ENCODE peak calls at places on chromosome 2, in four cellular contexts. A, Z, E and P are unnamed samples.
A peak's percentile ranks its signal among the peaks of the same experiment; 100 is the strongest.

GRCh38 chr2:226782092-226782713 is 17.4 kb downstream of the IRS1 start:
- DNase-seq in A (no peak), Z (no peak), E (no peak), P (no peak)

GRCh38 chr2:15667579-15668556 is 76.2 kb downstream of the DDX1 start:
- DNase-seq in A (peak; percentile 53), Z (no peak), E (no peak), P (no peak)

GRCh38 chr2:132448771-132449170 is 32.2 kb downstream of the GPR39 start:
- DNase-seq in A (no peak), Z (no peak), E (peak; percentile 65), P (no peak)

GRCh38 chr2:160305081-160305750 is 105.1 kb upstream of the ITGB6 start:
- DNase-seq in A (peak; percentile 91), Z (no peak), E (no peak), P (no peak)

GRCh38 chr2:74679615-74680014 is 25.6 kb downstream of the SEMA4F start:
- DNase-seq in A (no peak), Z (no peak), E (no peak), P (peak; percentile 66)

GRCh38 chr2:74863802-74864248 is 29.9 kb downstream of the HK2 start:
- DNase-seq in A (no peak), Z (no peak), E (no peak), P (no peak)

GRCh38 chr2:177332041-177332991 is 60.3 kb upstream of the AGPS start:
- DNase-seq in A (peak; percentile 55), Z (peak; percentile 43), E (peak; percentile 80), P (no peak)

GRCh38 chr2:84832772-84833461 is 48.0 kb downstream of the TRABD2A start:
- DNase-seq in A (no peak), Z (peak; percentile 57), E (peak; percentile 21), P (no peak)

GRCh38 chr2:18559531-18559930 is 922 bp downstream of the RDH14 start:
- DNase-seq in A (no peak), Z (no peak), E (no peak), P (no peak)

GRCh38 chr2:64329848-64330247 is 124.1 kb upstream of the LGALSL start:
- DNase-seq in A (no peak), Z (no peak), E (no peak), P (no peak)

GRCh38 chr2:98561018-98561417 is 47.3 kb downstream of the COA5 start:
- DNase-seq in A (no peak), Z (no peak), E (no peak), P (no peak)

GRCh38 chr2:98561902-98562695 is 46.2 kb downstream of the COA5 start:
- DNase-seq in A (no peak), Z (no peak), E (no peak), P (no peak)

GRCh38 chr2:98558852-98559530 is 49.3 kb downstream of the COA5 start:
- DNase-seq in A (no peak), Z (no peak), E (no peak), P (no peak)

GRCh38 chr2:98560256-98560771 is 48.0 kb downstream of the COA5 start:
- DNase-seq in A (peak; percentile 28), Z (no peak), E (no peak), P (no peak)

GRCh38 chr2:98559581-98559980 is 48.7 kb downstream of the COA5 start:
- DNase-seq in A (no peak), Z (no peak), E (no peak), P (no peak)
- H3K27ac ChIP-seq in A (no peak overlapping the region), Z (no peak overlapping the region), E (no peak overlapping the region), P (no peak overlapping the region)

GRCh38 chr2:126663184-126663963 is 7.4 kb downstream of the GYPC start:
- DNase-seq in A (no peak), Z (no peak), E (no peak), P (no peak)

GRCh38 chr2:126661001-126661400 is 5.0 kb downstream of the GYPC start:
- DNase-seq in A (no peak), Z (no peak), E (no peak), P (no peak)

GRCh38 chr2:126660068-126660467 is 4.1 kb downstream of the GYPC start:
- DNase-seq in A (no peak), Z (no peak), E (no peak), P (no peak)

GRCh38 chr2:126662623-126663022 is 6.7 kb downstream of the GYPC start:
- DNase-seq in A (no peak), Z (no peak), E (no peak), P (no peak)

DNA sequence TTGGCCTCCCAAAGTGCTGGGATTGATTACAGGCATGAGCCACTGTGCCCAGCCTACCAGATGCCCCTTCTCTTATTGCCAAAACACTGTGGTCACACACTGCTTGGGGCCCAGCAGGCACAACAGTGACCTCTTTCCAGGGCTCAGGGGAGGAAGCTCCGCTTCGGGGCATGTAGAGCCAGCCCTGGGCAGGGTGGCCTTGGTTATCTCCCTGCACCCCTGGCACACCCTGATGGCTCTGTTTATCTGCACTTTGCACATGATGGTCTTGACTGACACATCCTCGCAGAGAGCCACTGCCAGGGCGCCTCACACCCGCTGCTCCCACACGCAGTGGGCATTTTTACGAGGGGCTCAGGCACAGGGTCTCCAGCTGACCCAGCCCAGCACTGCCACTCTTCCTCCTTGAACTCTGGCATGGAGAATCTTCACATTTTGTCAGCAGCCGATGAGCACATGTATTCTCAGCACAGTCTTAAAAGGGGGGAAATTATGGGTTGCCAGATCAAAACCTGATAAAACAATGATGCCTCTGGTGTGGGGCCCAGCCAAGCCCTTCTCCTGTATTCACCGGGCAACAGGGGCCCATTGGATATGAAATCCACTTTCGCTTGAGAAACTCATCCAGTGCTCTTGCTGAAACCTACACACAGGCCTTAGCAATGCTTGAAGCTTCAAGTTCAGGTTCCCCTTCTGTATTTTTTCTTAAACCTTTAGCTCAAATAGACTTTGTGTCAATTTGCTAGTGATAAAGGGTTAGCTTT is 5.9 kb downstream of the GYPC start:
- DNase-seq in A (no peak), Z (no peak), E (no peak), P (no peak)
- H3K4me1 ChIP-seq in A (no peaks in the 10 kb centered on the region), Z (peaks cover 23% of the 10 kb centered on the region), E (peaks cover 23% of the 10 kb centered on the region), P (no peaks in the 10 kb centered on the region)

DNA sequence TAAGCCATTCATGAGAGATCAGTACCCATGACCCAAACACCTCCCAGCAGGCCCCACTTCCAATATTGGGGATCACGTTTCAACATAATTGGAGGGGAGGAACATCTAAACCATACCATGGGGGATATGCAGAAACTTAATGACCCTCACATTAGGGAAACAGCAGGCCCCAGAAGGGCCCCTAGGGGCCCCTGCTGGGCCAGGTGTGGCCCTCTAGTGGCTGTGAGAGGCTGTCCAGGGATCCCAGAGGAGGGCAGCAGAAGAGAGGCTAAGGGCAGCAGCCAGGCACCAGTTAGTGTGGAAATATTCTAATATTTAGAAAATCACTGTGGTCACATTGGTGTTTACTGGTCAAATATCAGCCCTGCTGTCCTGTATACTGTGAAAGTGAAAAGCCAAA is 49.3 kb upstream of the ANKRD44 start:
- DNase-seq in A (no peak), Z (no peak), E (peak; percentile 52), P (no peak)
- TF ChIP-seq CTCF in A (peak; percentile 23), Z (no peak), E (peak; percentile 70), P (no peak)

DNA sequence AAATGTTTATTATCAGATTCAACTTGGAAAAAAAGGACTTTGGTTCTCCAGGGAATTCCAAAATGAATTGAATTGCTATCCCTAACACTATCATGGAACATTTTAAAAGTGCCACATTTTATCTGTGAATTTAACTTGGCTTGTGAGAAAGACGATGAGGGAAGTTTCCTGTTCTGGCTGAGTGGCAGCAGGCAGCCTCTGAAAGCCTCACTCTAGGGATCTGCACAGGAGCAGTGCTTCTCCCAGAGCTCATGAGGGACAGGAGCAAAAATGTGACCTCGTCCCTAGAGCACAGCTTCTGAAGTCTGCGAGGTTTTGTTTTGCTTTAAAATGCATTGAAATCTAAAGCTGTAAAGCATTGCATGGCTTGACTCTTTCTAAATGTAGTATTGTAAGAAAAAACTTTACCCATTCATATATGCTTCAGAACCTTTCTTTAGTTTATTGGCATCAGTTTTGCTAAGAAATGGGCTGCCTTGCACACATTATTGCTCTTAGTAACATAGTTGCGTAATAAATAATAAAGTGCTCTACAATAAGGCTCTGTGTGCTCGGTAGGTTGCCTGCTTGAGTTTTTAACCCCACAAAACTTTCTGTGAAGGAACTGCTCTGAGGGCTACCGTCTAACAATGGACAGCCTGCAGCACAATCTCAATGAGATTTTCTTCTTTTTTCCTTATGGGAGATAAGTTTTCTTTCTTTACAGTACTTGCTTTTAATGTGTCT is 136.2 kb upstream of the CDCA7 start:
- DNase-seq in A (no peak), Z (no peak), E (peak; percentile 50), P (no peak)
- H3K27ac ChIP-seq in A (no peak overlapping the region), Z (peak overlapping the region; percentile 2), E (no peak overlapping the region), P (no peak overlapping the region)

DNA sequence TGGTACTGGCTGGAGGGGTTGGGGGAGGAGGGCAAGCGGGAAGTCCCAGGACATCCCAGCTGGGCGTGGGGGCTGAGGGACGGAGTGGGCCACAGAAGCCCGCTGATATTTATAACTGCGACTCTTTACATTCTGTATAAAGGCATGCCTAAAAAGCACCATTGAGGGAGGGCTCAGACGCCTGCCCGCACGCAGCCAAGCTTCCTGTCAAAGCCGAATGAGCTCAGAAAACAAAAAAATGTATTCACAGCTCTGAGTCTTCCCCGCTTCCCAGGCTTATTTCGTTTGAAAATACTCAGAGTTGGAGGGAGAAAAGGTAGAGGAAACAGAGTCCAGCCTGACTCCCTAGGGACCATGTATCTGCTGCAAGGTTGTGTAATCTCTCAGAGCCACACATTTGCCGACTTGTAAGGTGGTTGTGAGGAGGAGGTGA is 170.2 kb upstream of the HAAO start:
- DNase-seq in A (no peak), Z (no peak), E (no peak), P (no peak)
- H3K4me1 ChIP-seq in A (peaks cover 4% of the 10 kb centered on the region), Z (peaks cover 28% of the 10 kb centered on the region), E (peaks cover 31% of the 10 kb centered on the region), P (peaks cover 10% of the 10 kb centered on the region)

GRCh38 chr2:187497858-187498463 is 49.9 kb upstream of the CALCRL start:
- DNase-seq in A (no peak), Z (no peak), E (peak; percentile 24), P (no peak)

GRCh38 chr2:187502467-187502866 is 51.8 kb downstream of the TFPI start:
- DNase-seq in A (no peak), Z (no peak), E (no peak), P (no peak)

GRCh38 chr2:187499941-187500532 is 52.0 kb upstream of the CALCRL start:
- DNase-seq in A (peak; percentile 33), Z (no peak), E (peak; percentile 78), P (no peak)

GRCh38 chr2:187497140-187497539 is 49.1 kb upstream of the CALCRL start:
- DNase-seq in A (no peak), Z (no peak), E (no peak), P (no peak)

GRCh38 chr2:187500585-187501359 is 52.7 kb upstream of the CALCRL start:
- DNase-seq in A (peak; percentile 13), Z (no peak), E (peak; percentile 65), P (no peak)
- TF ChIP-seq CTCF in A (peak; percentile 47), Z (no peak), E (peak; percentile 74), P (no peak)

GRCh38 chr2:201707142-201707541 is 8.7 kb upstream of the MPP4 start:
- DNase-seq in A (no peak), Z (no peak), E (no peak), P (no peak)

GRCh38 chr2:201707753-201708152 is 9.3 kb upstream of the MPP4 start:
- DNase-seq in A (no peak), Z (no peak), E (no peak), P (no peak)

GRCh38 chr2:201709747-201710146 is 11.3 kb upstream of the MPP4 start:
- DNase-seq in A (no peak), Z (no peak), E (no peak), P (no peak)

GRCh38 chr2:201704536-201704935 is 6.1 kb upstream of the MPP4 start:
- DNase-seq in A (no peak), Z (no peak), E (no peak), P (no peak)

DNA sequence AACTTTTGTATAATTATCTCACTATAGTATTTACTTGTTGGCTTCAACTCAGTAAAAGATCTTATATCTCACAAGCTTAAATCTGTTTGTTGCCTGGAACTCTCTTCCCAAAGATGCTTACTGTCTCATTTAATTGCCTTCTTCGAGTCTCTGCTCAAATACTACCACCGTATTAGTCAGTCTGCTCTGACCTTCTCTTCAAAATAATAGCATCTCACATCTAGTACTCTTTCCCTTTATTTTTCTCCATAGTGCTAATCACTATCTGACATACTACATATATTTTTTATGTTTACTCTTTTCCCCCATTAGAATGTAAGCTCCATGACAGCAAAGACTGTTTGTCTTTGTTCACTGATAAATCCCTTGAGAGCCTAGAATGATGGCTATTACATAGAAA is 10.6 kb upstream of the MPP4 start:
- DNase-seq in A (no peak), Z (no peak), E (no peak), P (no peak)
- H3K27ac ChIP-seq in A (no peak overlapping the region), Z (no peak overlapping the region), E (no peak overlapping the region), P (no peak overlapping the region)